ENCODE peak calls at places on chromosome 14, in nine cellular contexts. B is prostate gland, S is K562, Y is heart left ventricle, E is Peyer's patch, G is ovary, W is A549, D is GM12891, C is HCT116. Q is an unnamed sample.

GRCh38 chr14:91398192-91398591 is 19.4 kb downstream of the CCDC88C start:
- DNase-seq in C (no peak), S (no peak), B (no peak), Y (no peak), D (no peak), W (no peak), E (no peak), G (no peak), Q (no peak)

GRCh38 chr14:100904307-100905019 is 941 bp upstream of the RTL1 start:
- DNase-seq in C (no peak), W (peak), S (peak), E (no peak), Y (no peak), D (no peak), G (peak), B (no peak), Q (no peak)

GRCh38 chr14:105424861-105425260 is 5.2 kb downstream of the MTA1 start:
- DNase-seq in Y (peak), G (no peak), B (no peak), S (no peak), W (no peak), C (no peak), D (no peak), E (no peak), Q (no peak)

GRCh38 chr14:59252772-59253500 is 64.5 kb downstream of the DAAM1 start:
- DNase-seq in E (no peak), D (no peak), Y (no peak), G (peak), W (no peak), C (no peak), B (no peak), S (no peak), Q (no peak)

GRCh38 chr14:24395609-24396580 is 2.9 kb upstream of the NYNRIN start:
- DNase-seq in B (peak), E (no peak), C (no peak), G (no peak), D (no peak), W (no peak), Y (no peak), S (no peak), Q (no peak)

GRCh38 chr14:54597795-54598443 is 31.0 kb downstream of the SAMD4A start:
- DNase-seq in S (peak), E (no peak), D (no peak), C (no peak), Y (no peak), W (no peak), B (no peak), G (no peak), Q (no peak)

GRCh38 chr14:95524706-95525512 is 8.5 kb upstream of the SYNE3 start:
- DNase-seq in E (no peak), G (no peak), D (no peak), Y (no peak), C (peak), B (no peak), W (no peak), S (no peak), Q (no peak)

GRCh38 chr14:92677087-92677668 is 71.2 kb downstream of the LGMN start:
- DNase-seq in G (no peak), W (no peak), B (no peak), E (no peak), D (peak), Y (no peak), S (no peak), C (no peak), Q (no peak)

GRCh38 chr14:105885561-105886320 is 359.4 kb downstream of the TMEM121 start:
- DNase-seq in S (no peak), G (peak), Y (no peak), D (no peak), W (no peak), E (peak), C (no peak), B (no peak), Q (no peak)

GRCh38 chr14:74324945-74325361 is 22.2 kb upstream of the ABCD4 start:
- DNase-seq in W (peak), S (no peak), E (no peak), B (no peak), D (no peak), C (no peak), Y (no peak), G (no peak), Q (peak)

GRCh38 chr14:25394356-25394755 is 344.4 kb upstream of the STXBP6 start:
- DNase-seq in D (no peak), B (no peak), S (no peak), G (no peak), W (no peak), Y (peak), E (no peak), C (no peak), Q (no peak)

GRCh38 chr14:100121643-100122480 is 37.6 kb downstream of the DEGS2 start:
- DNase-seq in Y (no peak), D (no peak), S (no peak), C (no peak), B (no peak), W (no peak), E (no peak), G (no peak), Q (no peak)

GRCh38 chr14:52902971-52903385 is 47.9 kb downstream of the FERMT2 start:
- DNase-seq in D (no peak), C (no peak), Y (no peak), G (no peak), S (no peak), W (peak), E (no peak), B (no peak), Q (no peak)

GRCh38 chr14:56797569-56798446 is 12.5 kb downstream of the OTX2 start:
- DNase-seq in D (no peak), Y (no peak), E (peak), S (no peak), B (no peak), C (no peak), W (no peak), G (no peak), Q (no peak)

GRCh38 chr14:86574026-86574777 is 1044.3 kb downstream of the FLRT2 start:
- DNase-seq in Y (no peak), D (no peak), E (no peak), S (no peak), B (no peak), W (no peak), C (no peak), G (no peak), Q (no peak)

GRCh38 chr14:77204457-77204796 is 22.8 kb downstream of the TMEM63C start:
- DNase-seq in C (no peak), Y (no peak), W (no peak), S (no peak), B (peak), G (no peak), E (no peak), D (no peak), Q (no peak)

GRCh38 chr14:56085471-56085870 is 32.7 kb upstream of the PELI2 start:
- DNase-seq in Y (no peak), S (no peak), E (no peak), W (peak), C (no peak), B (no peak), G (no peak), D (no peak), Q (no peak)

GRCh38 chr14:45678163-45678562 is 425.2 kb upstream of the MIS18BP1 start:
- DNase-seq in Y (no peak), G (no peak), S (no peak), C (no peak), D (no peak), B (no peak), W (no peak), E (no peak), Q (no peak)

GRCh38 chr14:44081146-44081545 is 425.9 kb downstream of the FSCB start:
- DNase-seq in C (no peak), W (no peak), S (no peak), E (no peak), D (no peak), Y (no peak), B (no peak), G (no peak), Q (no peak)

GRCh38 chr14:100303179-100303578 is 3.1 kb downstream of the SLC25A29 start:
- DNase-seq in W (peak), B (no peak), C (no peak), Y (no peak), G (no peak), D (no peak), S (peak), E (no peak), Q (no peak)

GRCh38 chr14:30223966-30224365 is 296.3 kb upstream of the PRKD1 start:
- DNase-seq in C (no peak), B (peak), E (no peak), Y (no peak), D (no peak), S (no peak), W (no peak), G (no peak), Q (no peak)

GRCh38 chr14:68546839-68547238 is 246.0 kb downstream of the ZFP36L1 start:
- DNase-seq in E (no peak), B (no peak), W (peak), G (peak), Y (no peak), S (no peak), C (no peak), D (no peak), Q (no peak)

GRCh38 chr14:55689971-55690871 is 110.2 kb downstream of the KTN1 start:
- DNase-seq in E (no peak), G (no peak), C (no peak), W (no peak), S (no peak), Y (no peak), B (no peak), D (no peak), Q (no peak)

GRCh38 chr14:49995162-49995561 is 102.3 kb downstream of the ARF6 start:
- DNase-seq in G (no peak), Y (no peak), C (no peak), D (no peak), S (no peak), E (no peak), B (no peak), W (no peak), Q (no peak)

GRCh38 chr14:79920180-79920579 is 291.1 kb downstream of the DIO2 start:
- DNase-seq in E (no peak), B (no peak), G (no peak), W (no peak), Y (no peak), D (no peak), S (no peak), C (no peak), Q (no peak)

GRCh38 chr14:50831704-50832130 is 755 bp upstream of the NIN start:
- DNase-seq in W (peak), S (peak), C (no peak), G (no peak), Y (no peak), D (no peak), E (no peak), B (no peak), Q (no peak)

GRCh38 chr14:44846232-44846824 is 115.4 kb downstream of the KLHL28 start:
- DNase-seq in G (no peak), W (peak), B (no peak), E (no peak), D (peak), S (peak), Y (no peak), C (peak), Q (no peak)

GRCh38 chr14:63642656-63643382 is 1.1 kb upstream of the WDR89 start:
- DNase-seq in S (peak), Y (no peak), E (no peak), W (no peak), B (no peak), C (no peak), G (no peak), D (no peak), Q (no peak)

GRCh38 chr14:34538871-34539406 is 562 bp downstream of the EAPP start:
- DNase-seq in G (no peak), E (no peak), S (no peak), D (no peak), W (no peak), Y (no peak), B (no peak), C (no peak), Q (no peak)

GRCh38 chr14:92560106-92560865 is 46.7 kb downstream of the RIN3 start:
- DNase-seq in E (peak), B (no peak), D (no peak), W (no peak), S (no peak), G (no peak), Y (no peak), C (no peak), Q (no peak)

GRCh38 chr14:21556378-21557083 is 23.3 kb downstream of the OR10G3 start:
- DNase-seq in B (no peak), E (no peak), C (no peak), W (no peak), G (no peak), S (no peak), Y (no peak), D (no peak), Q (no peak)

GRCh38 chr14:69268223-69268622 is 8.3 kb downstream of the GALNT16 start:
- DNase-seq in E (no peak), G (no peak), B (no peak), W (no peak), C (no peak), D (no peak), Y (no peak), S (no peak), Q (no peak)

GRCh38 chr14:57179273-57179672 is 89.4 kb downstream of the EXOC5 start:
- DNase-seq in E (no peak), Y (no peak), B (no peak), G (no peak), C (no peak), S (no peak), D (no peak), W (no peak), Q (no peak)

GRCh38 chr14:81519200-81519998 is 14.3 kb downstream of the SEL1L start:
- DNase-seq in G (no peak), C (no peak), D (no peak), S (peak), B (no peak), Y (no peak), W (no peak), E (no peak), Q (no peak)

DNA sequence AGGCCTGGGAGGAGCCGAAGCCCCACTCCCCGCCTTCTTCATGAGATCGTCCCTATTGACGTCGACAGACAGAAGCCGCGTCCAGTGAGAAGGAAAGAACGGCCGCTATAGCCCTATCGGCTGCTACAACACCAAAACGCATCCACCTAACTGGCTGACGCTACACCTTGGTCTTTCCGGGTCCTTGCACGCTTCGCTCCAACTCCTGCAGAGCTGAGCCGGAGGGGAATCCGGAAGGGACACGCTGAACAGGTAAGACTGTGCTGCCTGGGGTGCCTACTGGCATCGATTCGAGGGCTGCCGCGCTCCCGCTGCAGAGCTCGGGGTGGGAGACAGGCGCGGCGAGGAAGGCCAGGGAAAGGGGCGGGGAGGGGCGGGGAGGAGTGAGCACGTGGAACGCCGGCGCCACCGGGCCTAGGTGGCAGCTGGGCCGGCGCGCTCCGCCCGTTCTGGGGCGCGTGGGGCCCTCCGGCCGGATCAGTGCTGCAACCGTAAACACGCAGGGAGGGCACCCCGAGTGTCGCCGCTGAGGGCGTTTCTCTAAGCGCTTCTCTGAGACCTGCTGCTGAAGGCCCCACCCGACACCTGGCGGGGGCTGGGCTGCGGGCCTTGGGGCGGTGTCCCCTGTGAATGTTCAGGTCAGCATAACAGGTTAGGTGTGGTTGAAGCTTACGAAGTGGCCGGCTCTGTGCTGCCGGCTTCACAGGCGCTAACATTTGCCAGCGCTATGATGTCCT is at the start of gene DCAF4:
- DNase-seq in C (peak), D (peak), B (peak), Y (peak), S (peak), W (peak), E (peak), G (peak), Q (peak)
- TF ChIP-seq POLR2A in C (peak), D (no peak), B (no peak), Y (no peak), S (peak), W (peak), E (peak), G (no peak), Q (peak)

GRCh38 chr14:104137297-104138097 is 890 bp upstream of the KIF26A start:
- DNase-seq in G (peak), B (no peak), S (no peak), D (peak), W (peak), E (peak), Y (peak), C (no peak), Q (peak)

GRCh38 chr14:104138891-104139459 is 588 bp downstream of the KIF26A start:
- DNase-seq in G (peak), E (peak), W (no peak), B (no peak), D (no peak), S (no peak), Y (peak), C (no peak), Q (no peak)

GRCh38 chr14:104136472-104137296 is 1.7 kb upstream of the KIF26A start:
- DNase-seq in W (peak), B (no peak), C (no peak), D (no peak), E (peak), S (no peak), Y (peak), G (peak), Q (no peak)

GRCh38 chr14:104139460-104140212 is 1.2 kb downstream of the KIF26A start:
- DNase-seq in B (no peak), Y (peak), W (no peak), G (peak), E (peak), D (no peak), S (no peak), C (no peak), Q (no peak)

GRCh38 chr14:104138098-104138890 is at the start of gene KIF26A:
- DNase-seq in E (peak), W (peak), B (no peak), D (no peak), Y (peak), S (no peak), C (peak), G (peak), Q (peak)
- TF ChIP-seq POLR2A in E (no peak), W (peak), B (no peak), D (no peak), Y (no peak), S (no peak), C (no peak), G (no peak), Q (no peak)

GRCh38 chr14:64719601-64720000 is 15.4 kb downstream of the PLEKHG3 start:
- DNase-seq in W (no peak), C (no peak), S (no peak), B (no peak), E (peak), D (no peak), Y (no peak), G (peak), Q (no peak)

GRCh38 chr14:64720190-64720589 is 16.0 kb downstream of the PLEKHG3 start:
- DNase-seq in Y (no peak), E (peak), W (peak), C (peak), B (no peak), S (no peak), G (no peak), D (no peak), Q (peak)

GRCh38 chr14:64715628-64716412 is 11.6 kb downstream of the PLEKHG3 start:
- DNase-seq in W (no peak), E (peak), Y (no peak), D (no peak), G (peak), S (no peak), B (no peak), C (no peak), Q (no peak)

GRCh38 chr14:64718762-64719161 is 14.5 kb downstream of the PLEKHG3 start:
- DNase-seq in G (peak), D (no peak), B (no peak), E (peak), S (no peak), Y (no peak), C (no peak), W (no peak), Q (no peak)

DNA sequence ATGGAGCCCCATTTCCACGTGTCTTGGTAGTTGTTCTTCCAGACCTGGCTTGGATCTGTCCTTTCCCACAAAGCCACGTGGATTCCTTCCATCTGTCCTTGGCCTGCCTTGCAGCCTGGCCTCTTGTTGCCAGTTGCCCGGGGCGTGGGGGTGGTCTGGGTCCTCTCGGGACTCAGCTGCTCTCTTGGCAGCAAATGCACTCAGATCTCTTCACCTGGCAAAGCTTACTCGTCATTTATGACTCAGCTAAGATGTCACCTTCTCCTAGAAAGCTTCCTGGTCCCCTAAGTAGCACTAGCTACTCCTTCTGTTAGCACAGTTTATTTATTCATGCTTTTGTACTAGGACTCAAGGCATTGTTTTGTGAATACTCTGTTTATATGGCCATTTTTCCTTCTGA is 13.6 kb downstream of the PLEKHG3 start:
- DNase-seq in Y (no peak), E (peak), B (peak), S (no peak), D (no peak), G (peak), C (no peak), W (peak), Q (no peak)
- TF ChIP-seq POLR2A in Y (no peak), E (no peak), B (no peak), S (no peak), D (no peak), G (no peak), C (no peak), W (no peak), Q (no peak)

DNA sequence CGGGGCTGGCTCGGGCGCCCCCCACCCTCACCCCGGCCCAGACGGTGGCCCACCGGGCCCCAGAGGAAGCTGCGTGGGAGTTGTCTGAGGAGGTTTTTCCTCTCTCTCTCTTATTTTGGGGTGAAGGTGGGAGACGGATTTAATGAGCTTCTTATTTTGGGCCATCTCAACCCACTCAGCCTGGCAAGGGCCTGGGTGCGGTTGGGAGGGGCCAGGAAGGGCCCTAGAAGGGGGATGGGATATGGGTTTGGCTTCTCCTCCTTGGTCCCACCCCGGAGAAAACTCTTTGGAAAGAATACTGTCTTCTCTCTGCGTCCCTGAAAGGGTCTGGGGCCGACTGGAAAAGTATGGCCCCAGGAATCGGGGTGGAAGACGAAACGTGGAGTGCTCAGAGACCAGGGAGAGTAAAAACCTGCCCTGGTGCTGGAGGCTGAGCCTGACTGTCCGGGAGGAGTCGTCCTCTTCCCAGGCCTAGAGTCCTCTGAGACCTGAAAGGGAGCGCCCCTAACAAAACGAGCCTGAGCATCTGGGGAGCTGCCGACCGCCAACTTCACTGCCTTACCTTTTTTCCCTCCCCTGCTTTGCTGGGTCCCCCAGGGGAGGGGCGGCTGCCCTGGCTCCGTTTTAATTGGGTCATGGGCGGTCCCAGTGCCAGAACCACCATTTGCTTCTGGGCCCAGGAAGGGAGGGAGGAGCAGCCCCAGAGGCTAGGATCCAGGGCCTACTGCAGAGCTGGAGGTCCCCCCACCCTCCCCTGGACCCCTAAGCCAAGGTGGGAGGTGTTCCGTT is 1.6 kb downstream of the MMP14 start:
- DNase-seq in W (no peak), Y (peak), B (peak), S (no peak), E (peak), G (peak), D (no peak), C (no peak), Q (no peak)
- TF ChIP-seq POLR2A in W (no peak), Y (no peak), B (peak), S (no peak), E (no peak), G (peak), D (no peak), C (no peak), Q (no peak)

Q was measured in H54.